ENCODE peak calls at places on chromosomes 13 and 19, in nine cellular contexts. One of them, this sample, is unnamed.

GRCh38 chr13:100458673-100459072 is 129.9 kb downstream of the GGACT start:
- DNase-seq in WERI-Rb-1: no peak
- DNase-seq in right lobe of liver: no peak
- DNase-seq in mucosa of descending colon: no peak
- DNase-seq in cardiac fibroblast: no peak
- DNase-seq in IMR-90: no peak
- DNase-seq in uterus: no peak
- DNase-seq in tibial nerve: no peak
- DNase-seq in A549: no peak
- DNase-seq in this sample: no peak

GRCh38 chr19:56139847-56140582 is 1.1 kb upstream of the ZNF444 start:
- DNase-seq in uterus: no peak
- DNase-seq in mucosa of descending colon: no peak
- DNase-seq in A549: no peak
- DNase-seq in WERI-Rb-1: no peak
- DNase-seq in tibial nerve: no peak
- DNase-seq in cardiac fibroblast: peak
- DNase-seq in right lobe of liver: no peak
- DNase-seq in IMR-90: no peak
- DNase-seq in this sample: no peak

GRCh38 chr13:84630486-84630885 is 748.2 kb upstream of the SLITRK1 start:
- DNase-seq in mucosa of descending colon: no peak
- DNase-seq in tibial nerve: no peak
- DNase-seq in WERI-Rb-1: no peak
- DNase-seq in A549: no peak
- DNase-seq in right lobe of liver: no peak
- DNase-seq in IMR-90: no peak
- DNase-seq in uterus: no peak
- DNase-seq in cardiac fibroblast: no peak
- DNase-seq in this sample: peak

GRCh38 chr19:34712606-34713261 is 21.3 kb upstream of the ZNF181 start:
- DNase-seq in right lobe of liver: no peak
- DNase-seq in tibial nerve: no peak
- DNase-seq in A549: peak
- DNase-seq in WERI-Rb-1: peak
- DNase-seq in uterus: peak
- DNase-seq in mucosa of descending colon: no peak
- DNase-seq in IMR-90: peak
- DNase-seq in cardiac fibroblast: peak
- DNase-seq in this sample: peak

GRCh38 chr19:53019684-53020083 is 6.0 kb downstream of the ERVV-1 start:
- DNase-seq in IMR-90: no peak
- DNase-seq in WERI-Rb-1: peak
- DNase-seq in mucosa of descending colon: peak
- DNase-seq in right lobe of liver: no peak
- DNase-seq in cardiac fibroblast: no peak
- DNase-seq in uterus: no peak
- DNase-seq in tibial nerve: no peak
- DNase-seq in A549: no peak
- DNase-seq in this sample: no peak

GRCh38 chr13:42990147-42990990 is 1.7 kb downstream of the EPSTI1 start:
- DNase-seq in WERI-Rb-1: no peak
- DNase-seq in uterus: no peak
- DNase-seq in A549: no peak
- DNase-seq in mucosa of descending colon: no peak
- DNase-seq in tibial nerve: no peak
- DNase-seq in cardiac fibroblast: peak
- DNase-seq in right lobe of liver: no peak
- DNase-seq in IMR-90: peak
- DNase-seq in this sample: peak

GRCh38 chr19:38837656-38838121 is 6.1 kb upstream of the ECH1 start:
- DNase-seq in tibial nerve: no peak
- DNase-seq in IMR-90: peak
- DNase-seq in right lobe of liver: peak
- DNase-seq in uterus: no peak
- DNase-seq in A549: peak
- DNase-seq in WERI-Rb-1: no peak
- DNase-seq in mucosa of descending colon: no peak
- DNase-seq in cardiac fibroblast: no peak
- DNase-seq in this sample: no peak

GRCh38 chr19:18972301-18972831 is 31.3 kb upstream of the HOMER3 start:
- DNase-seq in IMR-90: peak
- DNase-seq in right lobe of liver: no peak
- DNase-seq in tibial nerve: no peak
- DNase-seq in cardiac fibroblast: peak
- DNase-seq in mucosa of descending colon: no peak
- DNase-seq in WERI-Rb-1: no peak
- DNase-seq in uterus: no peak
- DNase-seq in A549: no peak
- DNase-seq in this sample: no peak

GRCh38 chr13:112184851-112185371 is 118.0 kb downstream of the SOX1 start:
- DNase-seq in WERI-Rb-1: no peak
- DNase-seq in right lobe of liver: no peak
- DNase-seq in A549: no peak
- DNase-seq in IMR-90: no peak
- DNase-seq in mucosa of descending colon: no peak
- DNase-seq in cardiac fibroblast: no peak
- DNase-seq in uterus: no peak
- DNase-seq in tibial nerve: no peak
- DNase-seq in this sample: no peak

GRCh38 chr13:112185466-112185865 is 118.5 kb downstream of the SOX1 start:
- DNase-seq in IMR-90: no peak
- DNase-seq in A549: no peak
- DNase-seq in uterus: no peak
- DNase-seq in mucosa of descending colon: no peak
- DNase-seq in tibial nerve: no peak
- DNase-seq in WERI-Rb-1: no peak
- DNase-seq in cardiac fibroblast: no peak
- DNase-seq in right lobe of liver: no peak
- DNase-seq in this sample: no peak

GRCh38 chr13:112188298-112188610 is 121.3 kb downstream of the SOX1 start:
- DNase-seq in mucosa of descending colon: no peak
- DNase-seq in WERI-Rb-1: no peak
- DNase-seq in uterus: no peak
- DNase-seq in right lobe of liver: no peak
- DNase-seq in cardiac fibroblast: no peak
- DNase-seq in IMR-90: no peak
- DNase-seq in tibial nerve: no peak
- DNase-seq in A549: no peak
- DNase-seq in this sample: no peak

GRCh38 chr13:112186091-112186490 is 119.1 kb downstream of the SOX1 start:
- DNase-seq in A549: no peak
- DNase-seq in cardiac fibroblast: no peak
- DNase-seq in tibial nerve: no peak
- DNase-seq in uterus: no peak
- DNase-seq in IMR-90: no peak
- DNase-seq in mucosa of descending colon: no peak
- DNase-seq in WERI-Rb-1: no peak
- DNase-seq in right lobe of liver: no peak
- DNase-seq in this sample: no peak

DNA sequence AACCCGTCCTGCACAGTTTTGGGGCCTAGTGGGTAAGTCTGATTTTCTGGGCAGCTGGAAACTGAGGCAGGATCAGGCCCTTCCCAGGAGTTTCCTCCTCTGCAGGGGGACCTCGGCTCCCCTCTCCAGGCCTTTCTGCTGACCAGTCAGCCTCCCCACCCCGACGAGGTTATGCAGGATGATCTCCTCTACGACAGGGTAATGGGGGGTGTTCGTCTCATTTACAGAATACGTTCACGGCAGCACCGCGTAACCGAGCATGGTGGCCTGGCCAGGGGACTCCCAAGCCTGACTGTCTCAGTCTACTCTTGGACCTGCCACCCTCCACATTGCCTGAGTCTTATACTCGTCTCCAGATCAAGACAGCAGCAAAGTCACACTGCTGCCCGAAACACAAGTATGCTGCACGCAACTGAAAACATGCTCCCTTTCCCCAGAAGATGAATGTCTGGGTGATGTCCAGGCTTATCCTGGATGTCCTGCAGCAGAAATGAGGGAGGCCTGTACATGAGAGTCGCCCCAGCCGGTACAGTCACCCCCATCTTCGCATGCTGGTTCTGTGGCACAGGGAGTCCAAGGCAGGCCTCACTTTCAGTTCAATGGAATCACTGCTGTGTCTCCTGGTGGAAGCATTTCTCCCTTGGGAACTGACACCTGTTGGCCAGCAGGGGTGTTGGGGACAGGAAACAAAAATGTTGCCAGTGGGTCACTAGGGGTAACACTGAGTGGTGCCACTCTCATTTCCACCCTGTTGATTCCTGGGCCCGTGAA is 120.8 kb downstream of the SOX1 start:
- DNase-seq in cardiac fibroblast: no peak
- DNase-seq in IMR-90: no peak
- DNase-seq in tibial nerve: no peak
- DNase-seq in A549: no peak
- DNase-seq in mucosa of descending colon: no peak
- DNase-seq in uterus: no peak
- DNase-seq in WERI-Rb-1: no peak
- DNase-seq in right lobe of liver: no peak
- DNase-seq in this sample: no peak
- H3K4me3 ChIP-seq in cardiac fibroblast: no peak
- H3K4me3 ChIP-seq in IMR-90: no peak
- H3K4me3 ChIP-seq in tibial nerve: no peak
- H3K4me3 ChIP-seq in A549: no peak
- H3K4me3 ChIP-seq in mucosa of descending colon: no peak
- H3K4me3 ChIP-seq in uterus: no peak
- H3K4me3 ChIP-seq in WERI-Rb-1: no peak
- H3K4me3 ChIP-seq in right lobe of liver: no peak
- H3K4me3 ChIP-seq in this sample: no peak

DNA sequence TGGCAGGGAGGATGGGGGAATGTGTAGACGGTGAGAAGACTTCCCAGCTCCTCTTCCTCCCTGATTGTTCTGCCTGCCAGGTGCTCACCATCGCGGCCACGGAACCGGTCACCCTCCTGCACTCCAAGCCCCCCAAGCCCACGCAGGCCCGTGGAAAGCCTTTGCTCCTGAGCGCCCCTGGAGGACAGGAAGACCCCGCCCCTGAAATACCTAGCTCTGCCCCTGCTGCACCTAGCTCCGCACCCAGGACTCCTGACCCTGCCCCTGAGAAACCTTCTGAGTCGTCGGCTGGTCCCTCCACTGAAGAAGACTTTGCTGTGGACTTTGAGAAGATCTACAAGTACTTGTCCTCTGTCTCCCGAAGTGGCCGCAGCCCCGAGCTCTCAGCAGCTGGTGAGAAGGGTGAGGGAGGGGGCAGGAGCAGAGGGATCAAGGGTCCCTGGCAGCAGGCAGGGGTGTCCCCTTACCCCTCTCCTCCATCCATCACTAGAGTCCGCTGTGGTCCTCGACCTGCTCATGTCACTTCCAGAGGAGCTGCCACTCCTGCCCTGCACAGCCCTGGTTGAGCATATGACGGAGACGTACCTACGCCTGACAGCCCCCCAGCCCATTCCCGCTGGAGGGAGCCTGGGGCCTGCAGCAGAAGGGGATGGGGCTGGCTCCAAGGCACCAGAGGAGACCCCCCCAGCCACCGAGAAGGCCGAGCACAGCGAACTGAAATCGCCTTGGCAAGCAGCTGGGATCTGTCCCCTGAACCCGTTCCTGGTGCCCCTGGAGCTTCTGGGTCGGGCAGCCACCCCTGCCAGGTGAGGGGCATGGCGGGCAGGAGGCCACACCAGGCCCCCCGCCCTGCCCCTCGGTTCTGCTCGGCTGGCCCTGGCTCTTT is 2.1 kb downstream of the SNAPC2 start:
- DNase-seq in mucosa of descending colon: peak
- DNase-seq in cardiac fibroblast: no peak
- DNase-seq in tibial nerve: no peak
- DNase-seq in IMR-90: no peak
- DNase-seq in right lobe of liver: peak
- DNase-seq in A549: no peak
- DNase-seq in WERI-Rb-1: no peak
- DNase-seq in uterus: no peak
- DNase-seq in this sample: no peak
- H3K4me3 ChIP-seq in mucosa of descending colon: no peak
- H3K4me3 ChIP-seq in cardiac fibroblast: peak
- H3K4me3 ChIP-seq in tibial nerve: peak
- H3K4me3 ChIP-seq in IMR-90: no peak
- H3K4me3 ChIP-seq in right lobe of liver: no peak
- H3K4me3 ChIP-seq in A549: no peak
- H3K4me3 ChIP-seq in WERI-Rb-1: no peak
- H3K4me3 ChIP-seq in uterus: no peak
- H3K4me3 ChIP-seq in this sample: no peak

DNA sequence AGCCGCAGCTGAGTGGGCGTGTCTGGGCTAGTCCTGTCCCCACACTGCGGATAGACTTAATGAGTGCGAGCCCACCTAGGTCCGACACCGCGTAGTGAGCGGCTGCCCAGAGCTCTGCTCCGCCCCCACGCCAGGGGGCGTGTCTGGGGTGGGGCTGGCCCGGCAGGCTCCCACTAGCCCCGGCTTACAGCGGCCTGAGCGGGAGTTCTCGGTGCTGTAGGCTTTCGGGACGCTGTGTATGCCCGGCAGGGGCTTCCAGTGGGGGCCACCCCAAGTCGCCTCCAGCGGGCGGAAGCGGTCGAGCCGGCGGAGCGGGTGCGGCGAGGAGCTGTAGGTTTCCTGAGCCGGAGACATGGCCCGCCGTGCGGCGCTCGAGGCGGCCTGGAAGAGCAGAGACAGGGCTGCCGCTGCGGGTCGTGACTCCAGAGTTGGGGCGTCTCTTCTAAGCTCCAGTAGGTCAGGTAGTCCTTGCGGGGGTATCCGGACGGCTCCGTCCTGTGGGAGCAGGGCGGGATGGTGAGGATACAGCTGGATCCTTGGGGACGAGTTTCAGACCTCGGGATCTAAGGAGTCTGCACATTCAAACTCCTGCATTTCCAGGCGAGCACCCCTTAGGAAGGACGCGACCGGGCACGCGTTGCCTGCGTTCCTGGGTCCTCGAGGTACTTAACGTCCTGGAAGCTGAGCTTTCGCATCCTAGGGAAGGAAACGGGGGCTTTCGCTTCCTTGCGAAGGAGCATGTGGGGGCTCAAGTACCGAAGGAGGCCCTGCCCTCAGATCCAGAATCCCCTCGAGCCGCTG is 1.2 kb downstream of the CGB7 start:
- DNase-seq in right lobe of liver: peak
- DNase-seq in cardiac fibroblast: peak
- DNase-seq in WERI-Rb-1: peak
- DNase-seq in A549: peak
- DNase-seq in IMR-90: peak
- DNase-seq in uterus: peak
- DNase-seq in tibial nerve: peak
- DNase-seq in mucosa of descending colon: peak
- DNase-seq in this sample: peak
- H3K4me3 ChIP-seq in right lobe of liver: peak
- H3K4me3 ChIP-seq in cardiac fibroblast: peak
- H3K4me3 ChIP-seq in WERI-Rb-1: peak
- H3K4me3 ChIP-seq in A549: peak
- H3K4me3 ChIP-seq in IMR-90: peak
- H3K4me3 ChIP-seq in uterus: peak
- H3K4me3 ChIP-seq in tibial nerve: peak
- H3K4me3 ChIP-seq in mucosa of descending colon: no peak
- H3K4me3 ChIP-seq in this sample: peak

DNA sequence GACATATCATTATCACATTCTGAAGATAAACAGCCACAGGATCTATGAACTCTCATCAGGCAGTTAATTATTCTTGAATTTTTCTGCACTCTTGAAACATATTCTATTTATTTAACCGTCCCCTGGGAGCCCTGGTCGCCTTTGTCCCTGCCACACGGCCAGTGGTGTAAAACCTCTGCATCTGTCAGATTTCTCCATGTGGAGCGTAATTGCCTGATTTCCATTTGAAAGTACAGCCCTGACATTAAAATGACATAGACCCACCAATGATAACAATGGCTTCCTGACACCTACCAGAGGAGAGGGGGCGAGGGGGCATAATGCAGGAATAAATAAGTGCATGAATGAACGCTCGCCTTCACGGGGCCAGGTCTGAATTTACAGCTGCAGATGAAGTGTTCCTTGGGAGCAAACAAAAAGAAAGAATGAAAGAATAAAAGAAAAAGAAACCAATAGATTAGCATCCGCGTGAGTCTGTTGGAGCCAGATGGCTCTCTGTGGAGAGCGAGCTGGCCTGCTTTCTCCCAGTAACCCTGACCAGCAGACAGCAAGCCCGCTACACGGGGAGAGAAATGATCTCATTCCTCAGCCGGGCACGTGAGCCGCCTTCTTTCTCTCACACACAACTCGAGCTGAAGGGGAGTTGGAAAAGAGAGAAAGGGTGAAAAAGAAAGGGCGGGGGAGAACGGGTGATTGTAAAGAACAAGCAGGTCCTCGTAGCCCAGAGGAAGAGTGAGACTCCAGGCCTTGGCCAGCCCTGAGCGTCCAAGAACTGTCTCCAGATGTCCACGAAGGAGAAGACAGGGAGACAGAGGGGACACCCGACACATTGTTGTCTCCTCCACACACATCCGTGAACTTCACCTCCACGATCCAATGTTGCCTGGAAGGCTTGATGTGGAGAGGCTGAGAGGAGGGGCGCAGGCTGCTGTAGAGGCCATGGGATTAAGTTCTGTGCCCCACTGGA is 81.2 kb downstream of the RNASEH2B start:
- DNase-seq in cardiac fibroblast: peak
- DNase-seq in mucosa of descending colon: no peak
- DNase-seq in tibial nerve: peak
- DNase-seq in uterus: peak
- DNase-seq in IMR-90: peak
- DNase-seq in right lobe of liver: no peak
- DNase-seq in A549: no peak
- DNase-seq in WERI-Rb-1: peak
- DNase-seq in this sample: peak
- H3K4me3 ChIP-seq in cardiac fibroblast: no peak
- H3K4me3 ChIP-seq in mucosa of descending colon: no peak
- H3K4me3 ChIP-seq in tibial nerve: peak
- H3K4me3 ChIP-seq in uterus: peak
- H3K4me3 ChIP-seq in IMR-90: no peak
- H3K4me3 ChIP-seq in right lobe of liver: no peak
- H3K4me3 ChIP-seq in A549: no peak
- H3K4me3 ChIP-seq in WERI-Rb-1: no peak
- H3K4me3 ChIP-seq in this sample: peak

This sample was measured in astrocyte of the spinal cord.